ENCODE peak calls at places on chromosome 1, in eight cellular contexts. V is sciatic nerve, M is upper lobe of right lung, Y is NCI-H2029, K is neuronal stem cell, H is EL, C is AG10803, X is body of pancreas. B is an unnamed sample.

GRCh38 chr1:63327417-63328139 is 5.2 kb downstream of the FOXD3 start:
- DNase-seq in Y (peak; percentile 46), C (peak; percentile 35), X (peak; percentile 62), K (peak; percentile 82), M (peak; percentile 82), H (peak; percentile 74), V (peak; percentile 88), B (peak; percentile 68)

GRCh38 chr1:218488986-218489385 is 143.8 kb downstream of the TGFB2 start:
- DNase-seq in V (no peak), Y (no peak), M (no peak), X (no peak), H (peak; percentile 80), K (no peak), C (peak; percentile 62), B (peak; percentile 95)

GRCh38 chr1:31739281-31739853 is 24.8 kb downstream of the ADGRB2 start:
- DNase-seq in X (no peak), H (no peak), M (no peak), K (no peak), C (no peak), Y (no peak), V (no peak), B (no peak)

GRCh38 chr1:75243124-75243523 is 108.9 kb downstream of the LHX8 start:
- DNase-seq in M (no peak), Y (no peak), H (no peak), V (no peak), X (no peak), C (no peak), K (no peak), B (no peak)

GRCh38 chr1:96973605-96974004 is 252.0 kb downstream of the PTBP2 start:
- DNase-seq in K (no peak), V (no peak), Y (peak; percentile 20), M (no peak), C (peak; percentile 8), X (no peak), H (peak; percentile 59), B (no peak)

GRCh38 chr1:119549719-119550141 is 42.7 kb downstream of the HSD3B1 start:
- DNase-seq in V (peak; percentile 70), H (peak; percentile 66), K (peak; percentile 65), M (no peak), Y (peak; percentile 51), X (peak; percentile 64), C (peak; percentile 59), B (peak; percentile 3)

GRCh38 chr1:25245809-25246599 is 1.2 kb downstream of the RSRP1 start:
- DNase-seq in H (peak; percentile 45), C (peak; percentile 34), V (no peak), K (no peak), Y (no peak), X (no peak), M (no peak), B (peak; percentile 49)

GRCh38 chr1:22450421-22451021 is 1.1 kb upstream of the ZBTB40 start:
- DNase-seq in M (no peak), C (no peak), Y (peak; percentile 78), H (no peak), X (peak; percentile 46), K (no peak), V (no peak), B (no peak)

GRCh38 chr1:7223334-7224080 is 438.3 kb downstream of the CAMTA1 start:
- DNase-seq in H (peak; percentile 90), X (no peak), V (no peak), C (peak; percentile 86), M (no peak), K (no peak), Y (no peak), B (peak; percentile 64)

B was measured in A549.